ENCODE peak calls at places on chromosomes 5 and 9, in ten cellular contexts. E is fibroblast of the aortic adventitia, Q is cardiac fibroblast, A is tibial artery, J is right atrium auricular region, G is cardiac muscle cell, K is IMR-90, T is heart left ventricle, X is gastrocnemius medialis, L is fibroblast of mammary gland. D is an unnamed sample.

GRCh38 chr5:165242701-165243100 is 1737.3 kb downstream of the MAT2B start:
- DNase-seq in J (no peak), K (no peak), G (no peak), L (no peak), E (peak), Q (no peak), T (no peak), X (no peak), A (no peak), D (no peak)

GRCh38 chr9:104263942-104264341 is 169.8 kb downstream of the SMC2 start:
- DNase-seq in Q (no peak), L (no peak), E (no peak), X (no peak), G (no peak), J (no peak), A (no peak), K (no peak), T (no peak), D (no peak)

GRCh38 chr9:130304643-130305042 is 39.1 kb downstream of the HMCN2 start:
- DNase-seq in G (no peak), Q (no peak), A (no peak), E (no peak), J (no peak), X (no peak), L (no peak), T (no peak), K (no peak), D (no peak)

GRCh38 chr9:35553670-35554543 is 51.2 kb upstream of the TESK1 start:
- DNase-seq in G (peak), A (peak), L (peak), J (peak), K (peak), T (peak), Q (peak), E (peak), X (peak), D (peak)

GRCh38 chr5:80884851-80885697 is 75.1 kb upstream of the RASGRF2 start:
- DNase-seq in T (no peak), E (no peak), J (no peak), X (no peak), Q (no peak), G (no peak), A (no peak), L (peak), K (peak), D (peak)

GRCh38 chr5:80825780-80826460 is 134.2 kb upstream of the RASGRF2 start:
- DNase-seq in Q (peak), G (peak), L (no peak), J (no peak), A (no peak), X (no peak), K (no peak), E (peak), T (no peak), D (no peak)

GRCh38 chr5:172904643-172905345 is 54.4 kb upstream of the RPL26L1 start:
- DNase-seq in K (peak), Q (peak), X (peak), T (peak), G (peak), J (peak), L (peak), A (peak), E (peak), D (peak)

GRCh38 chr9:126474786-126475485 is 138.8 kb upstream of the LMX1B start:
- DNase-seq in E (peak), T (no peak), X (no peak), A (no peak), L (peak), K (peak), Q (no peak), J (no peak), G (no peak), D (peak)

GRCh38 chr9:83655433-83655832 is 32.5 kb downstream of the IDNK start:
- DNase-seq in E (no peak), J (no peak), K (no peak), A (no peak), T (no peak), L (no peak), G (no peak), Q (no peak), X (no peak), D (no peak)

GRCh38 chr5:139985733-139986132 is 57.4 kb downstream of the NRG2 start:
- DNase-seq in Q (peak), L (peak), K (peak), T (no peak), E (peak), X (peak), A (no peak), J (no peak), G (no peak), D (peak)

GRCh38 chr5:164563370-164563769 is 1058.0 kb downstream of the MAT2B start:
- DNase-seq in J (no peak), L (no peak), E (no peak), X (no peak), K (no peak), A (no peak), Q (no peak), T (no peak), G (no peak), D (no peak)

GRCh38 chr9:99011161-99011709 is 67.5 kb downstream of the COL15A1 start:
- DNase-seq in L (peak), T (no peak), A (no peak), G (peak), X (no peak), E (no peak), Q (no peak), J (no peak), K (peak), D (no peak)

GRCh38 chr5:116475232-116475828 is 99.3 kb downstream of the SEMA6A start:
- DNase-seq in Q (no peak), E (no peak), L (no peak), G (no peak), X (no peak), K (no peak), A (no peak), T (no peak), J (no peak), D (no peak)

GRCh38 chr9:130039504-130040147 is 3.4 kb downstream of the FNBP1 start:
- DNase-seq in L (no peak), G (peak), E (peak), X (no peak), K (no peak), Q (no peak), T (no peak), J (peak), A (no peak), D (no peak)

GRCh38 chr5:122704247-122705036 is 70.4 kb upstream of the SNX2 start:
- DNase-seq in Q (peak), J (no peak), X (no peak), E (peak), L (peak), K (peak), G (peak), T (no peak), A (no peak), D (peak)

GRCh38 chr9:36597412-36598178 is 24.9 kb downstream of the MELK start:
- DNase-seq in Q (peak), T (no peak), J (no peak), A (no peak), E (peak), K (peak), G (peak), L (peak), X (no peak), D (peak)

GRCh38 chr5:84383816-84384603 is 670 bp downstream of the EDIL3 start:
- DNase-seq in Q (peak), G (peak), T (peak), K (peak), J (no peak), E (peak), L (peak), X (no peak), A (peak), D (peak)

GRCh38 chr9:126516936-126517750 is 96.6 kb upstream of the LMX1B start:
- DNase-seq in X (no peak), E (peak), J (peak), Q (peak), L (peak), G (peak), T (peak), A (peak), K (peak), D (peak)

GRCh38 chr5:55926476-55926875 is 68.3 kb downstream of the IL6ST start:
- DNase-seq in T (no peak), G (no peak), X (no peak), E (no peak), L (no peak), A (no peak), Q (no peak), K (no peak), J (no peak), D (no peak)

GRCh38 chr5:174386846-174387245 is 337.5 kb upstream of the MSX2 start:
- DNase-seq in L (no peak), Q (no peak), T (no peak), A (no peak), X (no peak), K (no peak), E (no peak), G (no peak), J (no peak), D (no peak)

GRCh38 chr9:76510041-76510440 is 51.1 kb downstream of the GCNT1 start:
- DNase-seq in K (peak), T (no peak), J (no peak), E (peak), G (peak), A (no peak), L (peak), Q (peak), X (no peak), D (no peak)

GRCh38 chr9:124348363-124348762 is 66.9 kb downstream of the PSMB7 start:
- DNase-seq in A (no peak), G (no peak), Q (no peak), E (no peak), L (no peak), X (no peak), K (no peak), T (no peak), J (no peak), D (no peak)

GRCh38 chr5:55219770-55220169 is 7.3 kb downstream of the MCIDAS start:
- DNase-seq in E (no peak), X (no peak), K (no peak), T (no peak), J (no peak), L (no peak), Q (no peak), A (no peak), G (no peak), D (no peak)

GRCh38 chr9:114172981-114173833 is 17.9 kb downstream of the COL27A1 start:
- DNase-seq in L (peak), A (no peak), J (no peak), E (no peak), G (peak), K (peak), Q (peak), T (no peak), X (no peak), D (peak)

GRCh38 chr5:10553476-10553875 is 10.4 kb upstream of the ANKRD33B start:
- DNase-seq in X (no peak), Q (no peak), G (no peak), T (no peak), A (no peak), E (no peak), L (no peak), K (no peak), J (no peak), D (no peak)

GRCh38 chr9:2241461-2241874 is 226.3 kb downstream of the SMARCA2 start:
- DNase-seq in Q (peak), A (no peak), J (no peak), X (no peak), K (peak), G (peak), T (no peak), E (no peak), L (peak), D (peak)

GRCh38 chr5:56995605-56996004 is 43.7 kb upstream of the MIER3 start:
- DNase-seq in Q (no peak), E (no peak), X (no peak), T (no peak), L (peak), A (no peak), J (no peak), K (no peak), G (no peak), D (no peak)

GRCh38 chr9:137045294-137046093 is 483 bp downstream of the NPDC1 start:
- DNase-seq in L (peak), J (no peak), T (no peak), G (peak), Q (peak), X (no peak), A (no peak), E (peak), K (peak), D (peak)

GRCh38 chr5:56075361-56075760 is 80.6 kb upstream of the IL6ST start:
- DNase-seq in K (peak), J (peak), A (peak), Q (peak), X (peak), T (peak), L (peak), G (peak), E (peak), D (no peak)

GRCh38 chr5:135833961-135834638 is 363 bp upstream of the SLC25A48 start:
- DNase-seq in Q (no peak), T (no peak), J (no peak), G (no peak), L (peak), E (peak), A (no peak), K (no peak), X (no peak), D (no peak)

GRCh38 chr5:122311888-122312669 is at the start of gene SNCAIP:
- DNase-seq in T (peak), L (peak), E (peak), X (no peak), J (no peak), G (peak), Q (peak), A (peak), K (peak), D (peak)

GRCh38 chr5:144812770-144813169 is 642.1 kb downstream of the KCTD16 start:
- DNase-seq in A (peak), E (peak), Q (peak), L (peak), J (no peak), K (peak), T (no peak), X (peak), G (peak), D (peak)

GRCh38 chr9:110337727-110338522 is at the start of gene TXNDC8:
- DNase-seq in Q (peak), A (no peak), L (peak), X (no peak), T (no peak), J (no peak), K (peak), G (peak), E (peak), D (no peak)

GRCh38 chr5:181071257-181071656 is 31.2 kb downstream of the BTNL9 start:
- DNase-seq in E (no peak), X (no peak), T (no peak), L (no peak), J (no peak), G (no peak), K (no peak), A (no peak), Q (no peak), D (no peak)

GRCh38 chr5:149035282-149035882 is 27.5 kb downstream of the SH3TC2 start:
- DNase-seq in E (peak), J (peak), X (peak), G (peak), K (peak), Q (peak), L (peak), T (peak), A (peak), D (peak)

GRCh38 chr5:343461-344401 is 22.2 kb downstream of the AHRR start:
- DNase-seq in J (peak), K (peak), L (peak), E (peak), X (no peak), A (no peak), Q (peak), G (peak), T (no peak), D (peak)

GRCh38 chr9:34552986-34553385 is 30.2 kb upstream of the ENHO start:
- DNase-seq in E (no peak), G (no peak), Q (no peak), T (no peak), J (no peak), L (no peak), X (no peak), A (no peak), K (no peak), D (no peak)

DNA sequence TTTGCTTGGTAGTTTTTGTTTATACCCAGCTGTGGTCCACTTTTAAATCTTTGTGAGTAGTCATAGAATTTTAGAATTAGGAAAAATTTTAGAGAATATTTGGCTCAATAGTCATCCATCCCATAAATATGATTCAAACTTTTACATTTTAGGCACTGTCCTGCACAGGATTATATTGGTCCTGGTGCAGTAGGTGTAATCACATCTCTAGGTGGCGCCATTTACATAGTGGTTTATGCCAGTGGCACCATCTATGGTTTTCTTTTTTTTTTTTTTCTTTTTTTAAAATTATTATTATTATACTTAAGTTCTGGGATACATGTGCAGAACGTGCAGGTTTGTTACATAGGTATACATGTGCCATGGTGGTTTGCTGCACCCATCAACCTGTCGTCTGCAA is 260.7 kb upstream of the KCNN2 start:
- DNase-seq in X (no peak), L (peak), J (no peak), A (no peak), T (no peak), K (peak), E (peak), G (peak), Q (peak), D (peak)
- TF ChIP-seq CTCF in X (no peak), L (peak), J (peak), A (no peak), T (peak), K (peak), E (peak), G (peak), Q (peak), D (peak)

DNA sequence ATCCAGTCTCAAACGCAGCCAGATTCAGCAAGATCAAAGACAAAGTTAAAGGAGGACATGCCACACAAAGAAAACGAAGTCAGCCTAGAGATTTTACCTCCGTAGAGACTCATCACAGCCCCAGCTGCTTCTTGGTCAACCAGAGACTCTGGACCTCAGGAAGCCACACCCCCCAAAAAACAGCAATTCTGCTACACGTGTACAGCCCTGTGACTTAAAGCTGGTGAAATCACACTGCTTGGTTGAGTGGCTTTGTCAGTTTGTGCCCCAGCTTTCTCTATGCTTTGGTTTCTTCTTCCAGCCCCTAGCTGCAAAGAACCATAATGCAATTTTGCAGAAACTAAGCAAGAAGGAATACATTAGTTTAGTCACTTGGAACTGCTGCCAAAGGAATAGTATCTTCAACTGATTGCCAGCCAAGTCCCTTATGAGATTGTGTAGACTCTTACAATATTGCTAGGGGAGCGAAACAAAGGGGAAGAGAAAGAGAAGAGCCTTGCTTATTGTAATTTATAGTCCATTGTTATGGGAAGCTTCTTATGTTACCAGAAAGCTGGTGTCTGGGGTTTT is 158.8 kb upstream of the ZNF462 start:
- DNase-seq in A (no peak), E (no peak), G (peak), J (no peak), K (no peak), X (no peak), L (peak), Q (peak), T (no peak), D (no peak)
- H3K4me3 ChIP-seq in A (no peak), E (no peak), G (no peak), J (no peak), K (no peak), X (no peak), L (no peak), Q (no peak), T (no peak), D (no peak)

DNA sequence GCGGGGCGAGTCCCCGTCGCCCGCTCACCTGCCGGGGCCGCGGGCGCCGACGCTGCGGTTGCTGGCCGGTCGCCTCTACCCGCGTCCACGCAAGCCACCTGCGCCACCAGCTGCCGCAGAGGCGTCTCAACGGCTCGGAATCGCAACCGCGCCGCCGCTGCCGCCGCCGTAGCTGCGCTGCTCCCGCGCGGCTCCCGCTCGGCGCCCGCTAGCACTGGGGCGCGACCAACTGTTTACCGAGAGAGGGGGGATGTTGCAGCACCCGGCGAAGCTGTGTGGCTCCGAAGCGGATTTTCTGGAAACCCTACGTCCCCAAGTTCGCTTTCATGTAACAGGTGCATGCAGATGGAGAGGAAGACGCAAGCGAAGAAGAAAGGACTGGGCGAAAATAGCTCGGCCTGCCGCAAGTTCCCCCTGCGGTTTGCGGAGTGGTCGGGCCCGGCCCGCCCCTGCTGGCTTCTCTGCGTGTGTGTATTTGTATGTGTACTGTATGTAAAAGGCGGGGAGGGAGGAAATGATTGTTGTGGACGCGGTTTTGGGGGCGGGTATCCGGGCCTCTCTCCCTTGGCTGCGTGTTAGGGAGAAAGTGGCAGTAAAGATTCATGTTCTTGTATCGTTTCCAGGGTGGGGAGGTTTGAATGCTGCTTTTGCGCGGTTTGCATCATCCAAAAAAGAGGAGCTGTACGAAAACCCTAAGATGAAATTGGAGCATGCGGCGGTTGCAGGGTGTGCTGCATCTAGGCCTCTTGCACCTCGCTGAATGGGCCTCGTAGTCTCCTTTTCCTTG is at the start of gene PSIP1:
- DNase-seq in T (peak), G (peak), J (peak), Q (peak), E (peak), A (peak), X (peak), K (peak), L (peak), D (peak)
- TF ChIP-seq CTCF in T (peak), G (no peak), J (no peak), Q (no peak), E (no peak), A (peak), X (peak), K (no peak), L (no peak), D (peak)

DNA sequence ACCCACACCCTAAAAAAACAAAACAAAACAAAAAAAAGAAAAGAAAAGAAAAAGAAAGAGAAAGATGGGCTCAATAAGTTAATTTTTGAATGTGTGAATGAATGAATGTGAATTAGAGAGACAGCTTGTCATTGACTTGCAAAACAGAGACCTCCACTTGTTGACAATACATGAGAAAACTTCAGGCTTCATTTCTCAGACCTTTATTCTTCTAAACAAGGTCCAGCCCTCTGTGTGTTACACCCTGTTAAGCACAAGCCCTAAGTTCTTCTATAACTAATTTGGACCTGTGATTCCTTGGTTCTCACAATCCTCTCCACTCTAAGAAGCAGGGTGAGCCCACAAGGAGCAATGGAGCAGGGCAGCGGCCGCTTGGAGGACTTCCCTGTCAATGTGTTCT is at the start of gene TMEM174:
- DNase-seq in Q (no peak), A (no peak), E (no peak), K (no peak), L (no peak), T (no peak), X (no peak), G (no peak), J (no peak), D (no peak)
- H3K4me3 ChIP-seq in Q (no peak), A (no peak), E (no peak), K (no peak), L (no peak), T (no peak), X (no peak), G (no peak), J (no peak), D (no peak)

D was measured in epithelial cell of esophagus.